ENCODE peak calls at places on chromosomes 13 and 19, in six cellular contexts. P is heart right ventricle, X is AG04450, K is thoracic aorta, Z is cardiac fibroblast, B is astrocyte of the spinal cord. H is an unnamed sample.

GRCh38 chr13:101384929-101385328 is 31.4 kb downstream of the NALCN start:
- DNase-seq in P (no peak), X (no peak), K (no peak), Z (no peak), B (no peak), H (no peak)

GRCh38 chr19:10402441-10403038 is 802 bp downstream of the CDC37 start:
- DNase-seq in P (peak; percentile 76), X (no peak), K (no peak), Z (peak; percentile 47), B (no peak), H (peak; percentile 44)

GRCh38 chr19:10270180-10270615 is 722 bp upstream of the ICAM1 start:
- DNase-seq in P (peak; percentile 73), X (no peak), K (no peak), Z (peak; percentile 55), B (no peak), H (no peak)

GRCh38 chr13:30112602-30113435 is 194.5 kb downstream of the KATNAL1 start:
- DNase-seq in P (peak; percentile 78), X (peak; percentile 66), K (no peak), Z (peak; percentile 88), B (peak; percentile 86), H (peak; percentile 96)

GRCh38 chr19:3457531-3458228 is 22.6 kb downstream of the SMIM24 start:
- DNase-seq in P (no peak), X (no peak), K (no peak), Z (no peak), B (peak; percentile 56), H (no peak)

GRCh38 chr19:1823539-1824251 is 11.6 kb upstream of the ATP8B3 start:
- DNase-seq in P (no peak), X (no peak), K (no peak), Z (no peak), B (no peak), H (no peak)

GRCh38 chr13:111661052-111661451 is 340.6 kb downstream of the TEX29 start:
- DNase-seq in P (no peak), X (no peak), K (no peak), Z (no peak), B (no peak), H (no peak)

GRCh38 chr13:26742691-26743358 is 17.8 kb downstream of the GPR12 start:
- DNase-seq in P (no peak), X (no peak), K (no peak), Z (no peak), B (no peak), H (no peak)

GRCh38 chr13:104105418-104106355 is 1039.5 kb upstream of the SLC10A2 start:
- DNase-seq in P (no peak), X (no peak), K (no peak), Z (no peak), B (no peak), H (no peak)

GRCh38 chr13:27605610-27606200 is 14.6 kb downstream of the LNX2 start:
- DNase-seq in P (no peak), X (no peak), K (no peak), Z (peak; percentile 69), B (no peak), H (peak; percentile 50)

GRCh38 chr19:2543463-2544442 is 67.8 kb downstream of the GADD45B start:
- DNase-seq in P (peak; percentile 93), X (peak; percentile 93), K (peak; percentile 88), Z (peak; percentile 99), B (peak; percentile 99), H (peak; percentile 96)

GRCh38 chr19:47351545-47351944 is 2.4 kb downstream of the DHX34 start:
- DNase-seq in P (no peak), X (no peak), K (no peak), Z (peak; percentile 44), B (peak; percentile 41), H (peak; percentile 32)

GRCh38 chr19:18610245-18610555 is 2.5 kb upstream of the TMEM59L start:
- DNase-seq in P (no peak), X (no peak), K (no peak), Z (no peak), B (no peak), H (no peak)

GRCh38 chr13:64423467-64423866 is 2806.7 kb downstream of the PCDH9 start:
- DNase-seq in P (no peak), X (no peak), K (no peak), Z (no peak), B (no peak), H (no peak)

GRCh38 chr19:46537136-46538097 is 41.8 kb upstream of the PNMA8B start:
- DNase-seq in P (peak; percentile 38), X (no peak), K (no peak), Z (peak; percentile 63), B (no peak), H (peak; percentile 45)

GRCh38 chr13:107210216-107211010 is 642.5 kb upstream of the ARGLU1 start:
- DNase-seq in P (no peak), X (no peak), K (no peak), Z (peak; percentile 15), B (no peak), H (peak; percentile 26)

GRCh38 chr19:48489608-48490216 is 20.5 kb downstream of the CYTH2 start:
- DNase-seq in P (peak; percentile 71), X (no peak), K (no peak), Z (peak; percentile 62), B (peak; percentile 40), H (peak; percentile 52)

GRCh38 chr13:111006508-111007031 is 91.7 kb upstream of the ANKRD10 start:
- DNase-seq in P (peak; percentile 88), X (no peak), K (peak; percentile 69), Z (peak; percentile 79), B (peak; percentile 96), H (peak; percentile 93)

GRCh38 chr13:43363156-43363918 is 340.0 kb downstream of the DNAJC15 start:
- DNase-seq in P (no peak), X (peak; percentile 16), K (no peak), Z (peak; percentile 68), B (peak; percentile 65), H (peak; percentile 88)

GRCh38 chr19:47765522-47766358 is 12.8 kb upstream of the SELENOW start:
- DNase-seq in P (peak; percentile 57), X (no peak), K (no peak), Z (peak; percentile 65), B (no peak), H (peak; percentile 55)

GRCh38 chr13:30715837-30716236 is 19.5 kb upstream of the ALOX5AP start:
- DNase-seq in P (peak; percentile 42), X (no peak), K (no peak), Z (peak; percentile 58), B (no peak), H (no peak)

GRCh38 chr19:39246951-39247669 is 1.5 kb downstream of the IFNL4 start:
- DNase-seq in P (peak; percentile 16), X (no peak), K (no peak), Z (peak; percentile 10), B (no peak), H (no peak)

GRCh38 chr13:107271226-107271625 is 703.3 kb upstream of the ARGLU1 start:
- DNase-seq in P (peak; percentile 8), X (no peak), K (no peak), Z (peak; percentile 10), B (peak; percentile 68), H (peak; percentile 15)

GRCh38 chr19:49851456-49852259 is 699 bp downstream of the PTOV1 start:
- DNase-seq in P (peak; percentile 45), X (no peak), K (no peak), Z (no peak), B (no peak), H (no peak)

GRCh38 chr13:34749046-34749445 is 193.0 kb upstream of the NBEA start:
- DNase-seq in P (no peak), X (no peak), K (no peak), Z (no peak), B (no peak), H (no peak)

GRCh38 chr19:47781590-47782318 is 3.3 kb downstream of the SELENOW start:
- DNase-seq in P (peak; percentile 69), X (no peak), K (no peak), Z (no peak), B (no peak), H (peak; percentile 34)

GRCh38 chr13:26019881-26020535 is 31.8 kb downstream of the SHISA2 start:
- DNase-seq in P (no peak), X (peak; percentile 6), K (no peak), Z (peak; percentile 68), B (peak; percentile 87), H (peak; percentile 35)

GRCh38 chr19:17339088-17339741 is 1.9 kb downstream of the GTPBP3 start:
- DNase-seq in P (no peak), X (no peak), K (no peak), Z (no peak), B (no peak), H (no peak)

GRCh38 chr13:94701313-94702180 is 10.8 kb downstream of the SOX21 start:
- DNase-seq in P (no peak), X (no peak), K (no peak), Z (no peak), B (no peak), H (no peak)
- H3K4me3 ChIP-seq in P (no peak overlapping the region), X (no peak overlapping the region), K (no peak overlapping the region), Z (no peak overlapping the region), B (no peak overlapping the region), H (no peak overlapping the region)

DNA sequence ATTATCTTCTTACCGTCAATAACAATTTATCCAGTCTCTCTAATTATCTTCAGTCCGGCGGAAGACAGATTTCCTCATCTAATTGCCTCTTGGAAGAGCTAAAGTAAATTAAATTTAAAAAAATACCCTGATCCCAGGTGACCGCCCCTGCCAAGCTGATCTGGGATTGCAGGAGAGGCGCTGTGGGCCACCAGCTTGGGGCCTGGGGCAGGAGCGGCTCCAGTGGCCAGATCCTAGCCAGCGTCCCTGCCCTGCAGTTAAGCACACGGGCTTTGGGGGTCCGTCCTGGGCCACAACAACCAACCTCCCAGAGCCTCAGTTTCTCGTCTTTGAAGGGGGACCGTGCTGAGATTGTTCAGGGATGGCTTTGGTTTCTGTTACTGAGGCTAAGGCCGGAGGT is 12.4 kb upstream of the TMEM255B start:
- DNase-seq in P (no peak), X (no peak), K (no peak), Z (no peak), B (no peak), H (no peak)
- TF ChIP-seq CTCF in P (no peak), X (no peak), K (no peak), Z (no peak), B (no peak), H (no peak)

GRCh38 chr13:97307544-97307881 is 85.4 kb downstream of the MBNL2 start:
- DNase-seq in P (no peak), X (no peak), K (no peak), Z (no peak), B (no peak), H (no peak)
- H3K4me3 ChIP-seq in P (no peak overlapping the region), X (no peak overlapping the region), K (no peak overlapping the region), Z (no peak overlapping the region), B (no peak overlapping the region), H (no peak overlapping the region)

DNA sequence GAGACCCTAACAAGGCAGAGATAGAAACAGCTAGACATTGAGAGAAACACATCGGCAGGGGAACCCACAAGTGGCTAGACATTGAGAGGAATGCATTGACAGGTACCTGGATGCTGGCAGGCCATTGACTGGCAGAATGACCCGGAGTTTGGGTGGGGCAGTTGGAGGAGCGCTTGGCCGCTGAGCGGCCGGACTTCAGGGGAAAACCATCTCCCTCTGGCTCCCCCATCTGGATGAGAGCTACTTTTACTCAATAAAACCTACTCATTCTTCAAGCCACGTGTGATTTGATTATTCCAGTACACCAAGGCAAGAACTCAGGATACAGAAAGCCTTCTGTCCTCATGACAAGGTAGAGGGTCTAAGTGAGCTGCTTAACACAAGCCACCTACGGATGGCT is 473.4 kb downstream of the SLITRK5 start:
- DNase-seq in P (no peak), X (no peak), K (no peak), Z (no peak), B (no peak), H (no peak)
- TF ChIP-seq CTCF in P (no peak), X (no peak), K (no peak), Z (no peak), B (no peak), H (no peak)